ENCODE peak calls at places on chromosomes 16 and 17, in five cellular contexts. B is CD8-positive, alpha-beta T cell; L is OCI-LY7; G is esophagus squamous epithelium; X is choroid plexus epithelial cell. A is an unnamed sample.
A peak's percentile ranks its signal among the peaks of the same experiment; 100 is the strongest.

GRCh38 chr16:35572186-35572585 is 2112.8 kb downstream of the TP53TG3F start:
- DNase-seq in X (no peak), G (no peak), L (no peak), B (no peak), A (no peak)

GRCh38 chr16:8736123-8736680 is 61.2 kb downstream of the TMEM186 start:
- DNase-seq in B (no peak), L (no peak), X (no peak), G (no peak), A (no peak)

GRCh38 chr16:21194771-21195301 is 16.5 kb downstream of the ZP2 start:
- DNase-seq in B (no peak), G (no peak), X (peak; percentile 10), L (no peak), A (no peak)

GRCh38 chr16:88498576-88499208 is 45.6 kb downstream of the ZFPM1 start:
- DNase-seq in B (no peak), L (no peak), G (no peak), X (no peak), A (no peak)

GRCh38 chr17:7914771-7915610 is 1.1 kb downstream of the RNF227 start:
- DNase-seq in X (peak; percentile 63), G (no peak), L (no peak), B (no peak), A (no peak)

GRCh38 chr16:25106567-25107465 is 4.7 kb upstream of the LCMT1 start:
- DNase-seq in G (peak; percentile 47), L (no peak), B (peak; percentile 77), X (peak; percentile 86), A (peak; percentile 92)

GRCh38 chr17:72604518-72604917 is 483.7 kb downstream of the SOX9 start:
- DNase-seq in B (no peak), L (no peak), X (no peak), G (no peak), A (no peak)

GRCh38 chr17:40284085-40284713 is 3.5 kb upstream of the CDC6 start:
- DNase-seq in B (no peak), L (no peak), X (peak; percentile 84), G (no peak), A (peak; percentile 57)

GRCh38 chr17:40633871-40634270 is 13.7 kb downstream of the SMARCE1 start:
- DNase-seq in L (no peak), G (no peak), X (no peak), B (no peak), A (no peak)

GRCh38 chr17:39922006-39922405 is 3.6 kb upstream of the GSDMB start:
- DNase-seq in X (no peak), L (no peak), B (no peak), G (no peak), A (no peak)

GRCh38 chr17:74271281-74271680 is 2.8 kb upstream of the DNAI2 start:
- DNase-seq in L (no peak), G (no peak), B (no peak), X (no peak), A (no peak)

GRCh38 chr17:4800462-4801185 is 1.5 kb downstream of the C17orf114 start:
- DNase-seq in B (no peak), G (no peak), L (no peak), X (no peak), A (no peak)

GRCh38 chr16:61892531-61892930 is 143.7 kb downstream of the CDH8 start:
- DNase-seq in L (no peak), B (no peak), X (no peak), G (no peak), A (no peak)

GRCh38 chr16:67405336-67405735 is 10.9 kb downstream of the ZDHHC1 start:
- DNase-seq in B (no peak), G (no peak), X (no peak), L (no peak), A (no peak)

GRCh38 chr16:79845734-79846135 is 245.2 kb upstream of the MAF start:
- DNase-seq in B (no peak), L (no peak), X (no peak), G (no peak), A (no peak)

GRCh38 chr17:31900877-31901276 is 631 bp downstream of the UTP6 start:
- DNase-seq in X (peak; percentile 58), B (no peak), L (peak; percentile 34), G (no peak), A (no peak)

GRCh38 chr17:31061678-31062077 is 33.1 kb upstream of the NF1 start:
- DNase-seq in G (no peak), L (peak; percentile 56), B (no peak), X (no peak), A (no peak)

GRCh38 chr17:40327735-40328385 is 18.9 kb downstream of the RARA start:
- DNase-seq in G (no peak), X (no peak), L (no peak), B (no peak), A (no peak)

GRCh38 chr17:79136596-79136995 is 62.0 kb downstream of the ENGASE start:
- DNase-seq in B (no peak), X (no peak), G (no peak), L (no peak), A (no peak)

GRCh38 chr16:53087101-53087500 is 32.3 kb downstream of the CHD9 start:
- DNase-seq in B (no peak), L (no peak), X (peak; percentile 37), G (no peak), A (no peak)

GRCh38 chr16:71895679-71896385 is 501 bp downstream of the IST1 start:
- DNase-seq in G (no peak), B (peak; percentile 43), L (peak; percentile 59), X (peak; percentile 67), A (no peak)

GRCh38 chr16:57509231-57509923 is 23.1 kb upstream of the DOK4 start:
- DNase-seq in X (no peak), L (no peak), B (no peak), G (no peak), A (no peak)

GRCh38 chr17:77726549-77726957 is 231.9 kb upstream of the TNRC6C start:
- DNase-seq in B (no peak), L (no peak), X (no peak), G (no peak), A (no peak)

GRCh38 chr16:75702247-75702646 is 986 bp upstream of the DUXB start:
- DNase-seq in G (no peak), L (no peak), X (no peak), B (no peak), A (no peak)

GRCh38 chr16:50592996-50593395 is 44.8 kb downstream of the NKD1 start:
- DNase-seq in L (no peak), X (no peak), G (no peak), B (no peak), A (no peak)

GRCh38 chr17:2347805-2348685 is 10.7 kb downstream of the SGSM2 start:
- DNase-seq in B (no peak), X (peak; percentile 84), L (no peak), G (no peak), A (peak; percentile 95)

GRCh38 chr16:89393731-89394406 is 96.5 kb downstream of the ANKRD11 start:
- DNase-seq in B (no peak), X (no peak), G (no peak), L (no peak), A (no peak)

GRCh38 chr17:43702636-43703035 is 40.9 kb upstream of the MEOX1 start:
- DNase-seq in B (no peak), G (no peak), L (peak; percentile 29), X (peak; percentile 31), A (no peak)

GRCh38 chr17:2233441-2233947 is 70.1 kb downstream of the SMG6 start:
- DNase-seq in G (no peak), X (peak; percentile 82), L (no peak), B (no peak), A (no peak)

GRCh38 chr16:49398761-49399160 is 25.2 kb downstream of the C16orf78 start:
- DNase-seq in G (no peak), L (no peak), X (no peak), B (no peak), A (no peak)

GRCh38 chr16:46650224-46650623 is 29.0 kb upstream of the SHCBP1 start:
- DNase-seq in L (no peak), B (no peak), G (no peak), X (peak; percentile 16), A (no peak)

GRCh38 chr16:23640669-23640958 is 496 bp downstream of the PALB2 start:
- DNase-seq in G (no peak), X (peak; percentile 6), L (peak; percentile 28), B (no peak), A (no peak)

GRCh38 chr16:83619381-83620150 is 188.2 kb upstream of the HSBP1 start:
- DNase-seq in G (no peak), L (no peak), X (no peak), B (no peak), A (no peak)

GRCh38 chr17:63116228-63116627 is 150.2 kb downstream of the TANC2 start:
- DNase-seq in G (no peak), L (no peak), X (no peak), B (no peak), A (no peak)

GRCh38 chr17:63117431-63117830 is 151.4 kb downstream of the TANC2 start:
- DNase-seq in G (no peak), B (no peak), X (no peak), L (no peak), A (no peak)

GRCh38 chr17:63116967-63117366 is 150.9 kb downstream of the TANC2 start:
- DNase-seq in L (no peak), B (no peak), X (peak; percentile 49), G (no peak), A (no peak)

GRCh38 chr17:63113167-63113566 is 147.1 kb downstream of the TANC2 start:
- DNase-seq in L (no peak), B (no peak), G (no peak), X (peak; percentile 30), A (no peak)
- TF ChIP-seq CTCF in L (peak; percentile 31), B (no peak), G (peak; percentile 6), X (peak; percentile 40), A (peak; percentile 14)

GRCh38 chr17:59542960-59543635 is 22.3 kb upstream of the DHX40 start:
- DNase-seq in G (no peak), X (no peak), L (no peak), B (no peak), A (no peak)

GRCh38 chr17:59547131-59547915 is 18.1 kb upstream of the DHX40 start:
- DNase-seq in L (no peak), B (no peak), X (no peak), G (no peak), A (no peak)

GRCh38 chr17:59550703-59551102 is 14.7 kb upstream of the DHX40 start:
- DNase-seq in B (no peak), X (no peak), G (no peak), L (no peak), A (no peak)

DNA sequence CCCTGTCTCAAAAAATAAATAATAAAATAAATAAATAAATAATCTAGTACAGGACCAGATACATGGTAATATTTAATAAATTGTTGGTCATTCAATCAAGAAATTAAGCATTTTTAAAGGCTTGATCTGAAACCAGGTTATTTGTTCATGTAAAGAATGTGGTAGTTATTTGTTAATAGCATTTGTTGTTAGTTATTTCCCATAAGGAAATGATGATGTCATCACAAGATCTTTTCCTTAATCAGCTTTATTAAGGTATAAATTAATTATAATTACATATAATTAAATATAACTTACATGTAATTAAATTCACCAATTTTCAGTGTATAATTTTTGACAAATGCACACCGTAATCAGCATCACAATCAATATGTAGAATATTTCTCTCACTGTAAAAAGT is 19.5 kb upstream of the DHX40 start:
- DNase-seq in B (no peak), G (no peak), X (no peak), L (no peak), A (no peak)
- TF ChIP-seq CTCF in B (no peak), G (no peak), X (no peak), L (no peak), A (no peak)

GRCh38 chr17:71237903-71238538 is 882.8 kb upstream of the SOX9 start:
- DNase-seq in L (peak; percentile 39), X (peak; percentile 73), B (no peak), G (no peak), A (peak; percentile 35)
- TF ChIP-seq CTCF in L (peak; percentile 77), X (peak; percentile 58), B (no peak), G (peak; percentile 38), A (peak; percentile 50)

GRCh38 chr17:57423541-57423940 is 167.2 kb downstream of the MSI2 start:
- DNase-seq in G (no peak), X (no peak), L (no peak), B (no peak), A (no peak)
- TF ChIP-seq CTCF in G (no peak), X (no peak), L (no peak), B (no peak), A (no peak)